ENCODE peak calls at places on chromosomes 5 and 9, in ten cellular contexts. X is CD8-positive, alpha-beta T cell; E is spleen; I is adrenal gland; A is uterus; K is CD8-positive, alpha-beta memory T cell; Y is heart left ventricle; H is AG04450; F is fibroblast of lung; G is brain microvascular endothelial cell. N is an unnamed sample.

GRCh38 chr5:178651046-178651810 is 24.4 kb upstream of the CLK4 start:
- DNase-seq in X (no peak), E (no peak), I (no peak), A (no peak), K (no peak), Y (no peak), H (no peak), F (peak), G (peak), N (no peak)

GRCh38 chr5:355379-355935 is 33.9 kb downstream of the AHRR start:
- DNase-seq in X (no peak), E (no peak), I (no peak), A (no peak), K (no peak), Y (no peak), H (no peak), F (no peak), G (no peak), N (no peak)

GRCh38 chr5:169668732-169669131 is 31.7 kb downstream of the DOCK2 start:
- DNase-seq in X (no peak), E (no peak), I (no peak), A (no peak), K (no peak), Y (no peak), H (no peak), F (peak), G (no peak), N (no peak)

GRCh38 chr5:111296570-111296969 is 72.4 kb downstream of the CAMK4 start:
- DNase-seq in X (no peak), E (no peak), I (no peak), A (no peak), K (no peak), Y (no peak), H (no peak), F (no peak), G (no peak), N (no peak)

GRCh38 chr5:156888520-156888919 is 38.4 kb downstream of the PPP1R2B start:
- DNase-seq in X (no peak), E (no peak), I (no peak), A (no peak), K (no peak), Y (no peak), H (no peak), F (no peak), G (no peak), N (no peak)

GRCh38 chr9:82540175-82540574 is 522.8 kb downstream of the RASEF start:
- DNase-seq in X (no peak), E (no peak), I (no peak), A (no peak), K (no peak), Y (no peak), H (no peak), F (no peak), G (no peak), N (peak)

GRCh38 chr5:151905639-151906038 is 19.0 kb downstream of the GLRA1 start:
- DNase-seq in X (no peak), E (no peak), I (no peak), A (no peak), K (no peak), Y (no peak), H (no peak), F (peak), G (peak), N (no peak)

GRCh38 chr5:149198148-149198547 is 56.9 kb downstream of the ABLIM3 start:
- DNase-seq in X (no peak), E (no peak), I (no peak), A (no peak), K (no peak), Y (no peak), H (no peak), F (no peak), G (no peak), N (no peak)

GRCh38 chr9:137691648-137692357 is 73.0 kb downstream of the EHMT1 start:
- DNase-seq in X (no peak), E (peak), I (no peak), A (no peak), K (no peak), Y (no peak), H (no peak), F (no peak), G (no peak), N (peak)

GRCh38 chr5:1537166-1538154 is 13.7 kb upstream of the LPCAT1 start:
- DNase-seq in X (no peak), E (peak), I (no peak), A (no peak), K (no peak), Y (no peak), H (no peak), F (no peak), G (no peak), N (no peak)

GRCh38 chr9:15543033-15543791 is 9.6 kb upstream of the CCDC171 start:
- DNase-seq in X (no peak), E (no peak), I (no peak), A (no peak), K (no peak), Y (no peak), H (no peak), F (no peak), G (no peak), N (no peak)

DNA sequence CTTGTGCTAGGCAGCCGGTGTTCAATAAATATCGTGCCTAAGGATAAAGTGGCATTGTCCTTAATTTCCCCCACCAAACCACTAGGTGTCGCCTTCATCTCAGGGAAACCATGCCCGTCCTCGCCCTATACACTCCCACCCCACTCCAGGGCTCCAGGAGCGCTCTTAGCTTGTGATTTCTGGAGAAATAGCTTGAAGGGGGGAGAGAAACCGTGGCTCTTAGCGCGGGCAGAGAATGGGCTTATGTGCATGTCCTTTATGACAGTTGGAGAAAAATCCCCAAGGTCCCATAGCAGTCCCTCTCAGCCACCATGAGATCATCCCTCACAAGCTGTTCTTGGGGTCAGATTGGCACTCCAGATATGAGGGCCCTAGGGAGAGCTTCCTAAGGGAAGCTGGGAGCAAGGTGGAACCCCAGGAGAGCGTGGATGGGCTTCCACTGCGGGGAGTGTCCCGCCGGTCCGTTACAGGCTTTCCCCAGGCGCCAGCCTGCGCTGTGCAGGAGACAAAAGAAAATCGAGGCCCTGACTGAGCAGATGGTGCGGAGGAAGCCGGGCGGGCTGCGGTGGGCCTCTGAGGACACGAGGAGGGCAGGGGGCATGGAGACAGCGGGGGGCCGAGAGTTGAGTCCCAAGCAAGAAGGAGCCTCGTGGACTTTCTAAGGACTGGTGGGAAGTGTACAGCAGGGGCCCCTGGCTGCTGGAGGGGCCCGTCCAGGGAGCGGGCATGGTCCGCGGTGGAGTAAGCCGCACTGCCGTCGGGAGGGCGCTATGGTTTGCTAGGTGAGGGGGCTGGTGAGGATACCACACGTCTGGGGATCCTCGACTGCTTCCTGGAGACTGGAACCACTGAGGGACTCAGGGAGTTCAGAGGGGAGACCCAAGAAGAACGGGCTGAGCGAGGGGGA is 753 bp upstream of the NPR2 start:
- DNase-seq in X (peak), E (no peak), I (peak), A (peak), K (peak), Y (peak), H (peak), F (peak), G (peak), N (peak)
- H3K27ac ChIP-seq in X (no peak), E (peak), I (peak), A (peak), K (no peak), Y (peak), H (peak), F (peak), G (no peak), N (peak)

DNA sequence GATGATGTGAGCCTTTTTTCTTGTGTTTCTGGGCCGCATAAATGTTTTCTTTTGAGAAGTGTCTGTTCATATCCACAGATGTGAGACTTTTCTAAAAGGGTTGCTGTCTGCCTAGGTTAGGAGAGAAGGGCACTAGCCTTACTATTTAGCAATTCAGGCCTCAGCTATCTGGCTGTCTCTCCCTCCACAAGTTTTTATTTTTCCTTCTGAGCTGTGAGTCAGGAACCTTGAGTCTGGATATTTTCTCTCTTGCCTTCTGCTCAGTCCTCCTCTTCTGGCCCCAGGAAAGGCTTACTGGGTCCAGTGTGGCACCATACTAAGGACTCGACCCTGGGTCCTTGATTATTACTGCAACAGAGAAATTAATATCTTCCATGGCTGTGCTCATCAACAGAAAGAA is 187.6 kb downstream of the CSNK1G3 start:
- DNase-seq in X (no peak), E (no peak), I (no peak), A (no peak), K (no peak), Y (no peak), H (no peak), F (no peak), G (no peak), N (no peak)
- H3K4me3 ChIP-seq in X (no peak), E (no peak), I (no peak), A (no peak), K (no peak), Y (no peak), H (no peak), F (no peak), G (no peak), N (no peak)

GRCh38 chr9:120692901-120693573 is 21.2 kb downstream of the MEGF9 start:
- DNase-seq in X (no peak), E (no peak), I (no peak), A (no peak), K (no peak), Y (no peak), H (no peak), F (no peak), G (no peak), N (no peak)

GRCh38 chr9:120693609-120694008 is 20.7 kb downstream of the MEGF9 start:
- DNase-seq in X (no peak), E (no peak), I (no peak), A (no peak), K (no peak), Y (no peak), H (no peak), F (peak), G (no peak), N (no peak)

GRCh38 chr9:120694559-120694958 is 19.7 kb downstream of the MEGF9 start:
- DNase-seq in X (no peak), E (no peak), I (no peak), A (no peak), K (no peak), Y (no peak), H (no peak), F (no peak), G (no peak), N (no peak)

GRCh38 chr9:120688758-120689157 is 25.5 kb downstream of the MEGF9 start:
- DNase-seq in X (no peak), E (no peak), I (no peak), A (no peak), K (no peak), Y (no peak), H (no peak), F (peak), G (no peak), N (no peak)

DNA sequence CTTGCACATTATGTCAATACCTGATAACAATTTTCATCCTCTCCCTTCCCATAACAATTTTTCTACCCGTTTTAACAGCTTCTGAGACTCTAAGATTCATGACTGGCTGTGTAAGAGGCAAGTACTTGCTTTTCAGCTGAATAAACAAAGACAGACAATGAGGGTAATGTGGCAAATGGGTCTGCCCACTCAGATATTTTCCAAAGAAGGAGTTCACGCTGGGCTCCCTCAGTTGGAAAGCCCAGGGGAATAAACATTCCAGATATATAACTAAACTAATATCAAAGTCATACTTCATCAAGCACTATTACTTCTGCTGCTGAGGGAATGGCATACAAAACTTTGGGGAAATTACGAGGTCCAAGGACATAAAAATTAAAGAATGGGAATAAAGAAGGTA is 24.4 kb downstream of the MEGF9 start:
- DNase-seq in X (no peak), E (no peak), I (no peak), A (no peak), K (no peak), Y (no peak), H (no peak), F (peak), G (peak), N (no peak)
- H3K27ac ChIP-seq in X (no peak), E (no peak), I (no peak), A (no peak), K (no peak), Y (no peak), H (no peak), F (no peak), G (no peak), N (no peak)

GRCh38 chr5:154086123-154086522 is 47.4 kb downstream of the MFAP3 start:
- DNase-seq in X (no peak), E (no peak), I (no peak), A (no peak), K (no peak), Y (no peak), H (no peak), F (no peak), G (no peak), N (no peak)
- H3K4me3 ChIP-seq in X (no peak), E (no peak), I (no peak), A (no peak), K (no peak), Y (no peak), H (no peak), F (no peak), G (no peak), N (no peak)

GRCh38 chr5:61295365-61295764 is 36.7 kb upstream of the ZSWIM6 start:
- DNase-seq in X (no peak), E (no peak), I (no peak), A (no peak), K (no peak), Y (no peak), H (no peak), F (no peak), G (no peak), N (no peak)

GRCh38 chr5:61299254-61299653 is 32.8 kb upstream of the ZSWIM6 start:
- DNase-seq in X (no peak), E (no peak), I (no peak), A (no peak), K (no peak), Y (no peak), H (no peak), F (peak), G (no peak), N (no peak)

GRCh38 chr5:61301345-61301744 is 30.7 kb upstream of the ZSWIM6 start:
- DNase-seq in X (no peak), E (no peak), I (no peak), A (no peak), K (no peak), Y (no peak), H (peak), F (peak), G (no peak), N (no peak)

GRCh38 chr5:61298580-61298979 is 33.5 kb upstream of the ZSWIM6 start:
- DNase-seq in X (no peak), E (no peak), I (peak), A (no peak), K (no peak), Y (no peak), H (no peak), F (peak), G (peak), N (no peak)

DNA sequence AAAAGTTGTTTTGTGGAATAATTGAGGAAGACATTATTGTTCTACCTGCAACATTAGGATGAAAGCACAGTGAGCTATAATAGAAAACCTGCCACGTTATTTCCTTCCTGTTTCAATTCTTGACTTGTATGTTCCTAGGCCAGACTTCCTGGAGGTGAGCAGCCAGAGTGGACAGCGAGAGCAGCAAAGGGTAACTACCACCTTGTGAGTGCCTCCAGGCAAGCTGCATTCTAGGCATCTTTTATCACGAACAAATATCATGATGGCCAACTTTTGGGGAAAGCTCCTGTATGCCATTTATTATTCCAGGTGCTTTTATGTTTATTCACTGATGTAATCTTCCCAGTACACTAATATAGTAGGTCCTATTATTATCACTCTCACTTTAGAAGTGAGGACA is 34.0 kb upstream of the ZSWIM6 start:
- DNase-seq in X (no peak), E (no peak), I (no peak), A (no peak), K (no peak), Y (no peak), H (no peak), F (no peak), G (no peak), N (no peak)
- H3K27ac ChIP-seq in X (no peak), E (no peak), I (no peak), A (no peak), K (no peak), Y (no peak), H (no peak), F (no peak), G (peak), N (no peak)

DNA sequence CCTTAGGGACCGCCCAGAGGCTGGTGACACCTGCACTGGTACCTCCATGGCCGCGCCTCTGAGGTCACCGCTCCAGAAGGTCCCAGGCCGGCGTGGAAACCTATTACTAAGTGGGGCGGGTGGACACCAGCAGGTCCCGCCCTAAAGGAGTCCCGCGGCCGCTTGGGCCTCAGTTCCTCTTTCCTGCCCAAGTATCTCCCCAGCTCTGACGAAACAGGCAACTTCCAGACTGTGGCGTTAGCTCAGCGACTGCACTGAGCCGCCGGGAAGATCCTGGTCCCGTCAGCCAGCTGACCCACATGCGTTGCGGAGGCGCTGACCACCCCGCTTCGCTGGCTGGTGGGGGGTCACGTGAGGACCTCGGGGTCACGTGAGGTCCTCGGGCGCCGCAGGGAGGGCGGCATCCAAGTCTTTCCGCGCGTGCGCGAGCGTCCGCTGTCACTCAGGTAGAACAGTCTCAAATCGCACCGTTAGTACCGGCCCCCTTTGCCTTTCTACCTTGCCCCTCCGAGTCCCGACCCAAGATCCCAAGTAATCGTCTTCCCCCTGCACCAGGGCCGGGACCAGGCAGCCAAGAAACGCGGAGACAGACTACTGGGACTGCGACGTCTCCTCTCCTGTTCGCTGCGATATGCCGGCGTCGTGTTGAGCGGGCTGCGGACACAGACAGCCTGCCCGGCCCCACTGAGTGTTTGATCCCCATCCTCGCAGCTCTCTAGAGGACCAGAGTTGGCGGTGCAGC is 53.7 kb upstream of the KDM4C start:
- DNase-seq in X (peak), E (peak), I (peak), A (peak), K (peak), Y (peak), H (peak), F (peak), G (peak), N (peak)
- H3K4me3 ChIP-seq in X (peak), E (peak), I (peak), A (peak), K (peak), Y (peak), H (peak), F (peak), G (peak), N (peak)

DNA sequence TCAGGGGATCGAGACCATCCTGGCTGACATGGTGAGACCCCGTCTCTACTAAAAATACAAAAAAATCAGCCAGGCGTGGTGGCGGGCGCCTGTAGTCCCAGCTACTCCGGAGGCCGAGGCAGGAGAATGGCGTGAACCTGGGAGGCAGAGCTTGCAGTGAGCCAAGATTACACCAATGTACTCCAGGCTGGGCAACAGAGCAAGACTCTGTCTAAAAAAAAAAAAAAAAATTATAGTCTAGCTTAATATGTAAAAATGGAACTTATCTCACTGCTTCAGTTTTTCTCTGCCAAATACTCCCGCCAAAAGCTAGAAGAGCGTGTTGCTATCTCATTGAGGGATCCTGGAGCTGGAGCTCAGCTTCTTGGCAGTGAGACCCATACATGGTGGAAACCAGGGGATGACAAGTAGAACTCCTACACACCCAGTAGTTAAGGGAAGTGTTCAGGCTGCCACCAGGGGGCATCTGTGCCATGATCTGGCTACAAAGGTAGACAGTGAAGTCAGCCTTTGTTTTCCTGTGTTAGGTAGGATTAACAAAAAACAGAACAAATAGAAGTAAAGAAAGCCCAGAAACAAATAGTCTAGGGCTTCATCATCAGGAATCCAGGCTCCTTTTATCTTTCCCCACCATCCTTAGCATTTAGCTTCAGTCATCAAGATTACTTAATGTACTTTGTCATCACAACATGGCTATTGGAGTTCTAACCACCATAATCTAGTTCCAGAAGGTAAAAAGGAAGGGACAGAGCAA is 33.6 kb upstream of the GLIPR2 start:
- DNase-seq in X (peak), E (peak), I (peak), A (peak), K (peak), Y (peak), H (no peak), F (peak), G (peak), N (peak)
- H3K27ac ChIP-seq in X (no peak), E (no peak), I (peak), A (peak), K (no peak), Y (no peak), H (peak), F (peak), G (peak), N (no peak)

DNA sequence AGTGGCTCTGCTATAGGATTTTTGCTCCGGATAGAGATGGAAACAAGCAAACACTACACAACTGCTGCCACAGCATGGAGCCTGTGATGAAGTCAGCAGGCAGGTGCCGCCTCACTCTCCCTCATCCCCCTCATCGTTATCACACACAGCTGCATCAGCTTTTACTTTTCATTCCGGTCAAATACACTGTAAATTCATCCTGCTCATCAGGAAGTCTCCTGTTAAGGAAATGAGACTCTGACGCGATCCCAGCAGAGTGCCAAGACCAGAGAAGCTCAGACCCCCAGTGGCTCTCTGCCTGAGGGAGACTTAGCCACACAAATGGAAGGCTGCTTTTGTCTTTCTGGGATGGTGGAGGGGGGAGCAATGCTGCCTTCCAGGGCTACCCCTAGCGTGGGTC is 270.2 kb downstream of the ELAVL2 start:
- DNase-seq in X (no peak), E (no peak), I (no peak), A (no peak), K (no peak), Y (no peak), H (no peak), F (peak), G (no peak), N (no peak)
- H3K4me3 ChIP-seq in X (no peak), E (no peak), I (no peak), A (no peak), K (no peak), Y (no peak), H (no peak), F (no peak), G (no peak), N (no peak)

N was measured in lower lobe of right lung.